ENCODE peak calls at places on chromosome 9, in eight cellular contexts. One of them, this sample, is unnamed.
A peak's percentile ranks its signal among the peaks of the same experiment; 100 is the strongest.

GRCh38 chr9:33813712-33814641 is 3.0 kb upstream of the UBE2R2 start:
- DNase-seq in neural progenitor cell: peak; percentile 33
- DNase-seq in body of pancreas: no peak
- DNase-seq in cardiac fibroblast: peak; percentile 90
- DNase-seq in adrenal gland: no peak
- DNase-seq in hepatocyte: peak; percentile 63
- DNase-seq in PC-3: peak; percentile 60
- DNase-seq in fibroblast of the aortic adventitia: peak; percentile 71
- DNase-seq in this sample: peak; percentile 83

GRCh38 chr9:127118597-127119318 is 3.7 kb downstream of the ANGPTL2 start:
- DNase-seq in body of pancreas: no peak
- DNase-seq in PC-3: no peak
- DNase-seq in adrenal gland: no peak
- DNase-seq in neural progenitor cell: peak; percentile 43
- DNase-seq in cardiac fibroblast: no peak
- DNase-seq in hepatocyte: no peak
- DNase-seq in fibroblast of the aortic adventitia: no peak
- DNase-seq in this sample: no peak

GRCh38 chr9:14752271-14752670 is 29.7 kb upstream of the CER1 start:
- DNase-seq in neural progenitor cell: no peak
- DNase-seq in body of pancreas: no peak
- DNase-seq in fibroblast of the aortic adventitia: no peak
- DNase-seq in PC-3: no peak
- DNase-seq in cardiac fibroblast: no peak
- DNase-seq in hepatocyte: no peak
- DNase-seq in adrenal gland: no peak
- DNase-seq in this sample: no peak

GRCh38 chr9:91741529-91741928 is 208.5 kb downstream of the ROR2 start:
- DNase-seq in fibroblast of the aortic adventitia: peak; percentile 79
- DNase-seq in cardiac fibroblast: peak; percentile 72
- DNase-seq in PC-3: peak; percentile 62
- DNase-seq in adrenal gland: no peak
- DNase-seq in hepatocyte: no peak
- DNase-seq in neural progenitor cell: no peak
- DNase-seq in body of pancreas: no peak
- DNase-seq in this sample: peak; percentile 70

GRCh38 chr9:78189461-78189860 is 46.4 kb upstream of the CEP78 start:
- DNase-seq in body of pancreas: no peak
- DNase-seq in PC-3: no peak
- DNase-seq in hepatocyte: peak; percentile 7
- DNase-seq in cardiac fibroblast: peak; percentile 81
- DNase-seq in adrenal gland: no peak
- DNase-seq in fibroblast of the aortic adventitia: no peak
- DNase-seq in neural progenitor cell: no peak
- DNase-seq in this sample: no peak

GRCh38 chr9:18543406-18543965 is 69.5 kb downstream of the ADAMTSL1 start:
- DNase-seq in fibroblast of the aortic adventitia: peak; percentile 96
- DNase-seq in body of pancreas: no peak
- DNase-seq in neural progenitor cell: no peak
- DNase-seq in cardiac fibroblast: peak; percentile 86
- DNase-seq in hepatocyte: no peak
- DNase-seq in PC-3: peak; percentile 81
- DNase-seq in adrenal gland: no peak
- DNase-seq in this sample: peak; percentile 32

GRCh38 chr9:91818647-91819403 is 131.2 kb downstream of the ROR2 start:
- DNase-seq in neural progenitor cell: no peak
- DNase-seq in body of pancreas: no peak
- DNase-seq in cardiac fibroblast: no peak
- DNase-seq in PC-3: no peak
- DNase-seq in hepatocyte: no peak
- DNase-seq in fibroblast of the aortic adventitia: no peak
- DNase-seq in adrenal gland: no peak
- DNase-seq in this sample: no peak

GRCh38 chr9:470795-471194 is 256.1 kb downstream of the DOCK8 start:
- DNase-seq in neural progenitor cell: no peak
- DNase-seq in hepatocyte: no peak
- DNase-seq in PC-3: peak; percentile 15
- DNase-seq in cardiac fibroblast: no peak
- DNase-seq in fibroblast of the aortic adventitia: no peak
- DNase-seq in body of pancreas: peak; percentile 30
- DNase-seq in adrenal gland: no peak
- DNase-seq in this sample: peak; percentile 36

GRCh38 chr9:124849801-124850200 is 3.5 kb upstream of the WDR38 start:
- DNase-seq in PC-3: no peak
- DNase-seq in neural progenitor cell: no peak
- DNase-seq in cardiac fibroblast: peak; percentile 95
- DNase-seq in hepatocyte: peak; percentile 61
- DNase-seq in adrenal gland: no peak
- DNase-seq in fibroblast of the aortic adventitia: peak; percentile 81
- DNase-seq in body of pancreas: no peak
- DNase-seq in this sample: no peak

GRCh38 chr9:96141666-96142065 is 160.3 kb downstream of the HSD17B3 start:
- DNase-seq in adrenal gland: no peak
- DNase-seq in neural progenitor cell: no peak
- DNase-seq in cardiac fibroblast: peak; percentile 25
- DNase-seq in body of pancreas: no peak
- DNase-seq in PC-3: no peak
- DNase-seq in hepatocyte: no peak
- DNase-seq in fibroblast of the aortic adventitia: no peak
- DNase-seq in this sample: no peak

GRCh38 chr9:21047315-21047714 is 15.9 kb upstream of the HACD4 start:
- DNase-seq in cardiac fibroblast: no peak
- DNase-seq in PC-3: no peak
- DNase-seq in fibroblast of the aortic adventitia: no peak
- DNase-seq in adrenal gland: no peak
- DNase-seq in hepatocyte: no peak
- DNase-seq in body of pancreas: no peak
- DNase-seq in neural progenitor cell: no peak
- DNase-seq in this sample: no peak

GRCh38 chr9:34125681-34126206 is 754 bp downstream of the DCAF12 start:
- DNase-seq in hepatocyte: peak; percentile 39
- DNase-seq in PC-3: peak; percentile 44
- DNase-seq in adrenal gland: no peak
- DNase-seq in neural progenitor cell: peak; percentile 43
- DNase-seq in fibroblast of the aortic adventitia: peak; percentile 20
- DNase-seq in cardiac fibroblast: peak; percentile 43
- DNase-seq in body of pancreas: no peak
- DNase-seq in this sample: peak; percentile 64

GRCh38 chr9:137691648-137692357 is 73.0 kb downstream of the EHMT1 start:
- DNase-seq in fibroblast of the aortic adventitia: no peak
- DNase-seq in neural progenitor cell: no peak
- DNase-seq in hepatocyte: no peak
- DNase-seq in adrenal gland: no peak
- DNase-seq in cardiac fibroblast: no peak
- DNase-seq in PC-3: no peak
- DNase-seq in body of pancreas: no peak
- DNase-seq in this sample: no peak

GRCh38 chr9:4225291-4226119 is 74.4 kb downstream of the GLIS3 start:
- DNase-seq in adrenal gland: no peak
- DNase-seq in neural progenitor cell: no peak
- DNase-seq in body of pancreas: no peak
- DNase-seq in hepatocyte: no peak
- DNase-seq in fibroblast of the aortic adventitia: peak; percentile 66
- DNase-seq in PC-3: peak; percentile 71
- DNase-seq in cardiac fibroblast: peak; percentile 93
- DNase-seq in this sample: peak; percentile 78

GRCh38 chr9:70865471-70865870 is 255.9 kb downstream of the TRPM3 start:
- DNase-seq in adrenal gland: no peak
- DNase-seq in cardiac fibroblast: peak; percentile 15
- DNase-seq in hepatocyte: no peak
- DNase-seq in neural progenitor cell: no peak
- DNase-seq in body of pancreas: no peak
- DNase-seq in fibroblast of the aortic adventitia: no peak
- DNase-seq in PC-3: no peak
- DNase-seq in this sample: no peak

GRCh38 chr9:82721596-82721995 is 341.3 kb downstream of the RASEF start:
- DNase-seq in fibroblast of the aortic adventitia: no peak
- DNase-seq in adrenal gland: no peak
- DNase-seq in hepatocyte: no peak
- DNase-seq in cardiac fibroblast: no peak
- DNase-seq in PC-3: peak; percentile 33
- DNase-seq in body of pancreas: no peak
- DNase-seq in neural progenitor cell: no peak
- DNase-seq in this sample: peak; percentile 21

GRCh38 chr9:138028596-138028995 is 151.0 kb downstream of the CACNA1B start:
- DNase-seq in cardiac fibroblast: no peak
- DNase-seq in neural progenitor cell: peak; percentile 1
- DNase-seq in fibroblast of the aortic adventitia: no peak
- DNase-seq in PC-3: no peak
- DNase-seq in body of pancreas: no peak
- DNase-seq in adrenal gland: no peak
- DNase-seq in hepatocyte: no peak
- DNase-seq in this sample: no peak

GRCh38 chr9:124480621-124480981 is 26.6 kb downstream of the NR5A1 start:
- DNase-seq in PC-3: peak; percentile 22
- DNase-seq in neural progenitor cell: peak; percentile 83
- DNase-seq in cardiac fibroblast: peak; percentile 19
- DNase-seq in adrenal gland: no peak
- DNase-seq in fibroblast of the aortic adventitia: peak; percentile 4
- DNase-seq in body of pancreas: no peak
- DNase-seq in hepatocyte: peak; percentile 56
- DNase-seq in this sample: peak; percentile 37

GRCh38 chr9:129141066-129142041 is 30.1 kb downstream of the PTPA start:
- DNase-seq in hepatocyte: peak; percentile 82
- DNase-seq in body of pancreas: peak; percentile 74
- DNase-seq in PC-3: no peak
- DNase-seq in cardiac fibroblast: peak; percentile 96
- DNase-seq in neural progenitor cell: peak; percentile 34
- DNase-seq in fibroblast of the aortic adventitia: peak; percentile 93
- DNase-seq in adrenal gland: peak; percentile 66
- DNase-seq in this sample: peak; percentile 55

GRCh38 chr9:110256142-110256391 is 240 bp downstream of the TXN start:
- DNase-seq in adrenal gland: no peak
- DNase-seq in body of pancreas: no peak
- DNase-seq in PC-3: no peak
- DNase-seq in neural progenitor cell: no peak
- DNase-seq in hepatocyte: no peak
- DNase-seq in cardiac fibroblast: no peak
- DNase-seq in fibroblast of the aortic adventitia: no peak
- DNase-seq in this sample: no peak

GRCh38 chr9:93827545-93828330 is 127.4 kb downstream of the BARX1 start:
- DNase-seq in hepatocyte: peak; percentile 73
- DNase-seq in body of pancreas: peak; percentile 69
- DNase-seq in PC-3: peak; percentile 59
- DNase-seq in neural progenitor cell: peak; percentile 83
- DNase-seq in cardiac fibroblast: peak; percentile 39
- DNase-seq in adrenal gland: peak; percentile 31
- DNase-seq in fibroblast of the aortic adventitia: peak; percentile 29
- DNase-seq in this sample: peak; percentile 32

GRCh38 chr9:128065907-128066712 is 1.0 kb downstream of the NAIF1 start:
- DNase-seq in adrenal gland: no peak
- DNase-seq in neural progenitor cell: no peak
- DNase-seq in hepatocyte: no peak
- DNase-seq in PC-3: no peak
- DNase-seq in body of pancreas: no peak
- DNase-seq in fibroblast of the aortic adventitia: no peak
- DNase-seq in cardiac fibroblast: no peak
- DNase-seq in this sample: no peak

GRCh38 chr9:76116913-76117312 is 226.4 kb downstream of the PCSK5 start:
- DNase-seq in hepatocyte: no peak
- DNase-seq in adrenal gland: no peak
- DNase-seq in cardiac fibroblast: peak; percentile 33
- DNase-seq in neural progenitor cell: no peak
- DNase-seq in fibroblast of the aortic adventitia: peak; percentile 78
- DNase-seq in body of pancreas: no peak
- DNase-seq in PC-3: no peak
- DNase-seq in this sample: peak; percentile 79

DNA sequence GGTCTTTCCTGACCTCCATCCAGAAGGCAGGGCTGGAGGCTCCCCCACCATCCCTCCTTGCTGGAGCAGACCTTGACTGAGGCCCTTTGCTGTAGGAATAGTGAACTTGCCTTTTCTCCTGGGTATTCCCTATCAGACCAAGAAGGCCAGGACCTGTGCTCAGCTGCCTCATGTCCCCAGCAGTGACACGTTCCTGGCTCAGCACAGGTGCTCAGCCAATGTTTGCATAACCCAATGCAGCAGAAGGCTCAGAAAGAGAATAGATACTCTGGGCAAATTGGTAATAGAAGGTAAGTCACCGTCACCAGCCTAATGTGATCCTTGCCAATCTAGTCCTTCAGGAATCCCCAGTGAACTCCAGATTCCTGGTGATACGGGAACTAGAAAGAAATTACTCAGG is 96.4 kb downstream of the ACTL7B start:
- DNase-seq in cardiac fibroblast: no peak
- DNase-seq in neural progenitor cell: no peak
- DNase-seq in fibroblast of the aortic adventitia: no peak
- DNase-seq in hepatocyte: no peak
- DNase-seq in adrenal gland: no peak
- DNase-seq in PC-3: no peak
- DNase-seq in body of pancreas: peak; percentile 50
- DNase-seq in this sample: no peak
- TF ChIP-seq CTCF in cardiac fibroblast: no peak
- TF ChIP-seq CTCF in neural progenitor cell: no peak
- TF ChIP-seq CTCF in fibroblast of the aortic adventitia: no peak
- TF ChIP-seq CTCF in hepatocyte: no peak
- TF ChIP-seq CTCF in adrenal gland: no peak
- TF ChIP-seq CTCF in PC-3: no peak
- TF ChIP-seq CTCF in body of pancreas: no peak
- TF ChIP-seq CTCF in this sample: no peak

GRCh38 chr9:97237311-97237786 is 70.1 kb upstream of the CCDC180 start:
- DNase-seq in fibroblast of the aortic adventitia: no peak
- DNase-seq in adrenal gland: no peak
- DNase-seq in cardiac fibroblast: no peak
- DNase-seq in hepatocyte: peak; percentile 22
- DNase-seq in neural progenitor cell: peak; percentile 57
- DNase-seq in PC-3: no peak
- DNase-seq in body of pancreas: no peak
- DNase-seq in this sample: no peak
- H3K4me3 ChIP-seq in fibroblast of the aortic adventitia: no peak overlapping the region
- H3K4me3 ChIP-seq in adrenal gland: no peak overlapping the region
- H3K4me3 ChIP-seq in cardiac fibroblast: no peak overlapping the region
- H3K4me3 ChIP-seq in hepatocyte: peak overlapping the region; percentile 53
- H3K4me3 ChIP-seq in neural progenitor cell: peak overlapping the region; percentile 51
- H3K4me3 ChIP-seq in PC-3: no peak overlapping the region
- H3K4me3 ChIP-seq in body of pancreas: no peak overlapping the region
- H3K4me3 ChIP-seq in this sample: peak overlapping the region; percentile 58

GRCh38 chr9:117359910-117360309 is 54.9 kb downstream of the ASTN2 start:
- DNase-seq in PC-3: no peak
- DNase-seq in body of pancreas: no peak
- DNase-seq in fibroblast of the aortic adventitia: no peak
- DNase-seq in adrenal gland: no peak
- DNase-seq in cardiac fibroblast: no peak
- DNase-seq in neural progenitor cell: no peak
- DNase-seq in hepatocyte: no peak
- DNase-seq in this sample: no peak
- TF ChIP-seq CTCF in PC-3: no peak
- TF ChIP-seq CTCF in body of pancreas: no peak
- TF ChIP-seq CTCF in fibroblast of the aortic adventitia: no peak
- TF ChIP-seq CTCF in adrenal gland: no peak
- TF ChIP-seq CTCF in cardiac fibroblast: no peak
- TF ChIP-seq CTCF in neural progenitor cell: no peak
- TF ChIP-seq CTCF in hepatocyte: no peak
- TF ChIP-seq CTCF in this sample: no peak

DNA sequence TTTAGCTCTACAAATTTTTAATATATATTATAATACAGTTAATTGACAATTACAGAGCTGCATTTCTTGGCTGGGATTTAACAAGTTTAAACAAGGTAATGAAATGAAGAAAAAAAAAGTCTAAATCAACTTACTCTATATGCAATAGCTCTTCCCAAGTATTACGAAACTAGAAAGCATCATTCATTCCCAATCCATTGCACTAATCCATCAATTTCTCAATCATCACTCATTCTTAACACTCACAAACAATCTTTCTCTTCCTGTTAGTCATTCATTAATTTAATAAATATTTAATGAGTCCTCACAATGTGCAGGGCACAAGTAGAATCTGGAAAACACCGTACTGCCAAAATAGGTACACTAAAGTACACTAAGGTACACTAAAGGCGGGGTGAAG is 42.9 kb upstream of the APBA1 start:
- DNase-seq in neural progenitor cell: no peak
- DNase-seq in body of pancreas: no peak
- DNase-seq in cardiac fibroblast: no peak
- DNase-seq in PC-3: no peak
- DNase-seq in hepatocyte: no peak
- DNase-seq in fibroblast of the aortic adventitia: no peak
- DNase-seq in adrenal gland: no peak
- DNase-seq in this sample: peak; percentile 53
- H3K4me3 ChIP-seq in neural progenitor cell: no peak overlapping the region
- H3K4me3 ChIP-seq in body of pancreas: no peak overlapping the region
- H3K4me3 ChIP-seq in cardiac fibroblast: no peak overlapping the region
- H3K4me3 ChIP-seq in PC-3: no peak overlapping the region
- H3K4me3 ChIP-seq in hepatocyte: no peak overlapping the region
- H3K4me3 ChIP-seq in fibroblast of the aortic adventitia: no peak overlapping the region
- H3K4me3 ChIP-seq in adrenal gland: no peak overlapping the region
- H3K4me3 ChIP-seq in this sample: no peak overlapping the region

This sample was measured in epithelial cell of esophagus.